ENCODE peak calls at places on chromosome 18, in four cellular contexts. F is heart right ventricle, L is OCI-M1, A is WERI-Rb-1. U is an unnamed sample.

GRCh38 chr18:54416459-54416858 is 58.8 kb downstream of the C18orf54 start:
- DNase-seq in F (no peak), L (no peak), A (no peak), U (peak; percentile 89)

GRCh38 chr18:45666520-45666919 is 51.2 kb downstream of the SLC14A2 start:
- DNase-seq in F (no peak), L (peak; percentile 84), A (no peak), U (no peak)

GRCh38 chr18:22551536-22552151 is 133.9 kb upstream of the CTAGE1 start:
- DNase-seq in F (no peak), L (no peak), A (no peak), U (peak; percentile 95)

GRCh38 chr18:62999392-62999791 is 284.1 kb downstream of the PHLPP1 start:
- DNase-seq in F (peak; percentile 43), L (no peak), A (no peak), U (no peak)

GRCh38 chr18:45167631-45168225 is 447.5 kb upstream of the SLC14A2 start:
- DNase-seq in F (no peak), L (no peak), A (no peak), U (no peak)

GRCh38 chr18:31268985-31269406 is 49.0 kb upstream of the DSG1 start:
- DNase-seq in F (no peak), L (no peak), A (no peak), U (peak; percentile 41)

GRCh38 chr18:63363951-63364350 is 3.1 kb downstream of the KDSR start:
- DNase-seq in F (no peak), L (no peak), A (no peak), U (no peak)

GRCh38 chr18:61545281-61546245 is 212.3 kb downstream of the CDH20 start:
- DNase-seq in F (no peak), L (no peak), A (no peak), U (no peak)

GRCh38 chr18:71136487-71136886 is 847.6 kb downstream of the SOCS6 start:
- DNase-seq in F (no peak), L (no peak), A (no peak), U (no peak)

GRCh38 chr18:48136544-48137353 is 206.3 kb upstream of the SMAD2 start:
- DNase-seq in F (no peak), L (no peak), A (peak; percentile 34), U (peak; percentile 43)

GRCh38 chr18:33757037-33757436 is 179.0 kb downstream of the ASXL3 start:
- DNase-seq in F (no peak), L (no peak), A (no peak), U (no peak)

GRCh38 chr18:23992119-23992940 is 22.2 kb upstream of the TTC39C start:
- DNase-seq in F (peak; percentile 50), L (no peak), A (no peak), U (peak; percentile 93)

GRCh38 chr18:55233850-55234249 is 274.6 kb upstream of the CCDC68 start:
- DNase-seq in F (no peak), L (no peak), A (no peak), U (no peak)

GRCh38 chr18:55790296-55790695 is 202.3 kb upstream of the TCF4 start:
- DNase-seq in F (no peak), L (no peak), A (no peak), U (peak; percentile 88)

GRCh38 chr18:49044898-49045297 is 94.1 kb upstream of the SMAD7 start:
- DNase-seq in F (no peak), L (no peak), A (no peak), U (no peak)

GRCh38 chr18:74558096-74558495 is 23.8 kb downstream of the CNDP1 start:
- DNase-seq in F (no peak), L (no peak), A (no peak), U (no peak)

GRCh38 chr18:3794537-3795348 is 344.8 kb downstream of the TGIF1 start:
- DNase-seq in F (no peak), L (peak; percentile 82), A (no peak), U (peak; percentile 82)

GRCh38 chr18:57297306-57297705 is 55.1 kb upstream of the ST8SIA3 start:
- DNase-seq in F (no peak), L (no peak), A (no peak), U (no peak)

GRCh38 chr18:41938445-41938844 is 16.6 kb upstream of the PIK3C3 start:
- DNase-seq in F (no peak), L (peak; percentile 14), A (no peak), U (peak; percentile 78)

GRCh38 chr18:46265190-46266156 is 161.3 kb downstream of the HAUS1 start:
- DNase-seq in F (no peak), L (peak; percentile 66), A (no peak), U (no peak)

GRCh38 chr18:13583567-13584245 is 142.7 kb downstream of the FAM210A start:
- DNase-seq in F (no peak), L (no peak), A (no peak), U (peak; percentile 35)

GRCh38 chr18:7902399-7902839 is 335.3 kb downstream of the PTPRM start:
- DNase-seq in F (no peak), L (no peak), A (no peak), U (no peak)

GRCh38 chr18:50194623-50195532 is at the start of gene MYO5B:
- DNase-seq in F (peak; percentile 25), L (no peak), A (peak; percentile 80), U (peak; percentile 71)

GRCh38 chr18:56861244-56861643 is 210.1 kb downstream of the WDR7 start:
- DNase-seq in F (no peak), L (no peak), A (no peak), U (peak; percentile 12)

GRCh38 chr18:46320928-46321855 is 217.0 kb downstream of the HAUS1 start:
- DNase-seq in F (no peak), L (no peak), A (no peak), U (peak; percentile 52)

GRCh38 chr18:63365909-63366269 is 1.1 kb downstream of the KDSR start:
- DNase-seq in F (no peak), L (peak; percentile 49), A (no peak), U (no peak)

GRCh38 chr18:41624461-41624860 is 330.6 kb upstream of the PIK3C3 start:
- DNase-seq in F (no peak), L (no peak), A (no peak), U (peak; percentile 61)

GRCh38 chr18:8747440-8747937 is 42.1 kb downstream of the MTCL1 start:
- DNase-seq in F (no peak), L (no peak), A (no peak), U (peak; percentile 85)